ENCODE peak calls at places on chromosomes 2 and 18, in four cellular contexts. J is heart left ventricle, E is tibial nerve, O is endothelial cell of umbilical vein. W is an unnamed sample.

GRCh38 chr2:15820283-15820591 is 120.1 kb upstream of the MYCN start:
- DNase-seq in J (no peak), E (no peak), O (no peak), W (no peak)

GRCh38 chr2:19806591-19806990 is 95.2 kb downstream of the TTC32 start:
- DNase-seq in J (no peak), E (no peak), O (no peak), W (no peak)

GRCh38 chr2:69143726-69144360 is 130.9 kb downstream of the ANTXR1 start:
- DNase-seq in J (no peak), O (no peak), E (no peak), W (no peak)

GRCh38 chr2:175055993-175056392 is 50.8 kb upstream of the CHN1 start:
- DNase-seq in E (no peak), J (no peak), O (no peak), W (no peak)

GRCh38 chr2:149164296-149164695 is 125.8 kb downstream of the LYPD6B start:
- DNase-seq in J (no peak), E (no peak), O (no peak), W (no peak)

GRCh38 chr2:172704072-172704936 is 31.3 kb upstream of the RAPGEF4 start:
- DNase-seq in O (peak), J (no peak), E (no peak), W (peak)

GRCh38 chr2:30653847-30654246 is 153.4 kb downstream of the CAPN13 start:
- DNase-seq in J (peak), O (no peak), E (no peak), W (no peak)

GRCh38 chr2:196957442-196957841 is 30.9 kb upstream of the PGAP1 start:
- DNase-seq in E (no peak), O (no peak), J (no peak), W (no peak)

GRCh38 chr18:48391863-48392262 is 17.3 kb downstream of the ZBTB7C start:
- DNase-seq in J (peak), E (no peak), O (no peak), W (no peak)

GRCh38 chr18:32111706-32112105 is 20.0 kb downstream of the RNF138 start:
- DNase-seq in E (no peak), J (no peak), O (no peak), W (no peak)

GRCh38 chr18:42480521-42480920 is 525.5 kb downstream of the PIK3C3 start:
- DNase-seq in J (no peak), E (no peak), O (no peak), W (no peak)

GRCh38 chr2:232600053-232600773 is 33.2 kb upstream of the EFHD1 start:
- DNase-seq in O (no peak), J (no peak), E (no peak), W (no peak)

GRCh38 chr2:95231723-95232122 is 24.4 kb downstream of the ZNF892 start:
- DNase-seq in J (peak), O (peak), E (no peak), W (peak)

GRCh38 chr2:155035246-155035645 is 336.8 kb downstream of the KCNJ3 start:
- DNase-seq in J (no peak), O (no peak), E (no peak), W (no peak)

GRCh38 chr18:35324926-35325655 is 19.1 kb downstream of the ZNF24 start:
- DNase-seq in O (peak), E (no peak), J (no peak), W (no peak)

GRCh38 chr2:96963316-96963715 is 23.1 kb downstream of the FAM178B start:
- DNase-seq in E (no peak), O (no peak), J (no peak), W (no peak)

GRCh38 chr2:127400533-127400896 is 12.7 kb upstream of the MAP3K2 start:
- DNase-seq in J (no peak), O (no peak), E (no peak), W (no peak)

GRCh38 chr2:219285894-219286425 is 6.8 kb downstream of the DNAJB2 start:
- DNase-seq in O (no peak), E (peak), J (peak), W (no peak)

GRCh38 chr2:11746807-11747459 is 501 bp downstream of the LPIN1 start:
- DNase-seq in E (no peak), O (peak), J (no peak), W (peak)

GRCh38 chr2:19580830-19581229 is 222.4 kb upstream of the OSR1 start:
- DNase-seq in O (no peak), J (peak), E (no peak), W (no peak)

GRCh38 chr2:181784556-181784955 is 104.2 kb upstream of the NEUROD1 start:
- DNase-seq in J (no peak), E (no peak), O (peak), W (no peak)

GRCh38 chr2:57490746-57491145 is 555.9 kb upstream of the VRK2 start:
- DNase-seq in O (no peak), J (no peak), E (no peak), W (no peak)

GRCh38 chr2:121363632-121364420 is 78.8 kb upstream of the TFCP2L1 start:
- DNase-seq in E (no peak), J (no peak), O (peak), W (no peak)

GRCh38 chr2:239663364-239663924 is 262.6 kb upstream of the HDAC4 start:
- DNase-seq in O (no peak), E (no peak), J (no peak), W (no peak)

GRCh38 chr2:3595985-3596384 is 1.1 kb downstream of the COLEC11 start:
- DNase-seq in O (no peak), E (no peak), J (no peak), W (no peak)

GRCh38 chr2:82027901-82028570 is 1723.5 kb upstream of the LRRTM1 start:
- DNase-seq in E (no peak), J (no peak), O (no peak), W (no peak)

GRCh38 chr2:55109219-55109891 is 59.1 kb upstream of the RTN4 start:
- DNase-seq in O (peak), E (no peak), J (no peak), W (no peak)

GRCh38 chr2:1744446-1745170 is at the start of gene PXDN:
- DNase-seq in J (peak), E (no peak), O (peak), W (no peak)

GRCh38 chr2:144201126-144201525 is 318.8 kb downstream of the ZEB2 start:
- DNase-seq in E (no peak), O (no peak), J (no peak), W (no peak)

GRCh38 chr2:71045151-71045550 is 23.3 kb upstream of the NAGK start:
- DNase-seq in J (no peak), O (no peak), E (no peak), W (no peak)

DNA sequence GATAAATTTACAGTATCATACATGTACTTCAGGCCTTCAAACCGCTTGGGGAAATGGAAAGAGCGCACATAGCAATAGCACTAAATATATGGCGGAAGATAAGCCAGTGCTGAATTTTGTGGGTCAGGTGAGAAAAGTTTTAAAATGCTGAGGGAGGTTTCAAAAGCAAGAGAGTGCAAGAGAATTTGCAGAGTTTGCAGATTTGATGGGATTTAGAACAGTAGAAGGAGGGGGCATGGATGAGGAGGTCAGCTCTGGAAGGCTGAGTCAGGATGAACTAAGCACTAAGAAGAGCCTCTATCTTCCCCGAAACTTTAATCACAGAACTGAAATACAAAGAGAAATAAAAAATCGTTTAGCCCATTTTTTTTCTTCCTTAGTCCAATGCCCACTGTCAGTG is 145.9 kb downstream of the DLGAP1 start:
- DNase-seq in O (no peak), J (no peak), E (no peak), W (no peak)
- TF ChIP-seq POLR2A in O (no peak), J (no peak), E (no peak), W (no peak)

GRCh38 chr18:57080479-57080878 is 66.4 kb upstream of the BOD1L2 start:
- DNase-seq in E (no peak), O (no peak), J (no peak), W (no peak)

GRCh38 chr18:57078614-57079013 is 68.3 kb upstream of the BOD1L2 start:
- DNase-seq in O (no peak), E (no peak), J (no peak), W (no peak)

GRCh38 chr18:57075716-57076400 is 71.0 kb upstream of the BOD1L2 start:
- DNase-seq in E (no peak), O (no peak), J (no peak), W (no peak)

GRCh38 chr18:57077005-57077735 is 69.7 kb upstream of the BOD1L2 start:
- DNase-seq in J (no peak), E (no peak), O (no peak), W (no peak)

DNA sequence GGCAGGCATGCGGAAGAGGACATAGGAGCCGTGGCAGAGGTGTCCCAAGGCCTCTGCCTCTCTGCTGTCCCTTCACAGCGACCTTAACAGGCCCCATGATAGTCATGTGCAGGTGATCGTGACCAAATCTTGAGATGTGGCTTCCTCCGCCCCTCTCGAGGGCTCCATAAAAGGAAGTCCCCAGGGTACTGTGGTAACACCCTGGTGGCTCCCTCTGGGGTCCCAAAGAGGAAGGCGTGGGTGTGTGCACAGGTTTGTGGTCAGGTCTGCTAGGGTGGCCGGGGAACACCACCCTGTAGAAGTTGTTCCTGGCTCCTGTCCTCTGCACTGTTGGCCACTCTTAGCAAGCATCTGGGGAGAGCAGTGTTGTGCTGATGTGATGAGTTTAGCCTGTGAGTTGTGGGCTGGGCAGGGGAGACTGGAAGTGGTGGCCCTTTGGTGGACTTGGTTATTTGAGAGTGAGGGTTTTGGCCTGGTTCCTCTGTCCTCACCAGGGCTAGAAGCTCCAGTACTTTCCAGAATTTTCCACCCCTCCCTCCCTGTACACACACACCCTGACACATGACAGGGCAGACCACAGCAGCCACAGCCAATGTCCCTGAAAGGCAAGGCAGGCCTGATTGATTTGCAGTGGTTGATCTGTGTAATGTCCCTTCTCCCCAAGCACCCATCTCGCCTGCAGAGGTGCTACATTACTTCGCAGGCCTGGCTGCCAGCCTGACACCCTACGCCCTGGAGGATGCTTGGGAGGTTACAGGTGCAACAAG is 68.9 kb upstream of the BOD1L2 start:
- DNase-seq in E (no peak), J (no peak), O (no peak), W (no peak)
- TF ChIP-seq POLR2A in E (no peak), J (no peak), O (no peak), W (no peak)

GRCh38 chr2:73828389-73828817 is 358 bp upstream of the STAMBP start:
- DNase-seq in E (no peak), J (no peak), O (no peak), W (peak)

GRCh38 chr2:73830871-73831401 is 2.2 kb downstream of the STAMBP start:
- DNase-seq in O (peak), J (no peak), E (no peak), W (no peak)

GRCh38 chr2:73836141-73836943 is 7.6 kb downstream of the STAMBP start:
- DNase-seq in O (no peak), J (peak), E (no peak), W (no peak)

GRCh38 chr2:73828818-73829570 is at the start of gene STAMBP:
- DNase-seq in O (peak), J (peak), E (peak), W (peak)

DNA sequence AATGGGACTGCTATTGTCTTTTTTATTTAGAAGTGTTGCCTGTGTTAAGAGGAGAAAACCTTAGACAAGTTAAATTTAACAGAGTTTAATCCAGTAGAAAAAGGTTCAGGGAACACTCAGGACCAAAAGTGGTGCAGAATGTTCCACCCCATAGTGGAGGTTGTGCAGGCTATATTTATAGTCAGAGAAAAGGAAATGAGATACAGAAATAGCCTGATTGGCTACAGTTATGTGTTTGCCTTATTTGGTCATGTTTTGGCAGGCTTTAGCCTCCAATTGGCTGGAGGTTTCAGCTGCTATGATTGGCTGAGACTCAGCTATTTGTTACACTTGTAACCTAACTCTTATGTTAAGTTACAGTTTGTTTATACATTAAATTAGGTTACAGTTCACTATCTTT is 4.1 kb downstream of the STAMBP start:
- DNase-seq in E (no peak), J (no peak), O (peak), W (peak)
- TF ChIP-seq POLR2A in E (no peak), J (no peak), O (no peak), W (peak)

DNA sequence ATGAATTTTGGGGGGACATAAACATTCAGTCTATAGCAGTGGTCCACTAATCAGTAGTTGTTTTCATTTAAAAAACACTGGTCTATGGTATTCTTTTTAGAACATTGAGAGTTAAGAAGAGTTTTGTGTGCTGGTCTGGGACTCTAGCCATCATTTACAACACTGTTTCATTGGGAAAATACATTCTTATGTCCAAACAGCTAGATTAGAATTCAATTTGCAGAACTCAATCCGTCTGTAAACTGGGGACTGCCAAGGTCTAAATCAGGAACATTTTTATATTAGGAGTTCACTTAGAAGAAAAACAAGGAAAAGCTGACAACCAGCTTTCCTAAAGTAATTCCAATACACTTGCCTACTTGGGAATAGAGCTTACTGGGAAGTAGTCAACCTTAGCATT is 91.5 kb upstream of the RNF152 start:
- DNase-seq in O (no peak), J (no peak), E (no peak), W (no peak)
- TF ChIP-seq POLR2A in O (no peak), J (no peak), E (no peak), W (no peak)

GRCh38 chr18:58868440-58868839 is 3.8 kb downstream of the ZNF532 start:
- DNase-seq in O (no peak), E (no peak), J (no peak), W (no peak)
- TF ChIP-seq POLR2A in O (no peak), E (no peak), J (no peak), W (no peak)

GRCh38 chr2:215392164-215392563 is 43.7 kb downstream of the FN1 start:
- DNase-seq in J (no peak), O (no peak), E (no peak), W (no peak)
- TF ChIP-seq POLR2A in J (no peak), O (no peak), E (no peak), W (no peak)

GRCh38 chr2:159797468-159798375 is at the start of gene CD302:
- DNase-seq in O (peak), E (peak), J (peak), W (peak)
- TF ChIP-seq POLR2A in O (peak), E (no peak), J (peak), W (no peak)

GRCh38 chr18:9707381-9708056 is 582 bp upstream of the RAB31 start:
- DNase-seq in E (no peak), O (peak), J (no peak), W (no peak)
- TF ChIP-seq POLR2A in E (no peak), O (no peak), J (no peak), W (no peak)